ENCODE peak calls at places on chromosomes 11 and 22, in five cellular contexts. D is uterus, L is IMR-90, V is prostate gland, I is esophagus muscularis mucosa. O is an unnamed sample.

GRCh38 chr22:30290679-30291333 is 1.5 kb upstream of the CASTOR1 start:
- DNase-seq in V (peak), D (peak), L (peak), I (peak), O (peak)

GRCh38 chr22:47452184-47452583 is 689.7 kb downstream of the TBC1D22A start:
- DNase-seq in I (peak), D (no peak), L (no peak), V (no peak), O (no peak)

GRCh38 chr11:57440744-57441414 is 14.0 kb upstream of the SLC43A3 start:
- DNase-seq in V (no peak), I (no peak), D (no peak), L (no peak), O (no peak)

GRCh38 chr11:5684627-5685362 is at the start of gene TRIM5:
- DNase-seq in D (peak), L (peak), I (peak), V (peak), O (peak)

GRCh38 chr11:57798905-57799559 is 37.4 kb downstream of the CTNND1 start:
- DNase-seq in I (no peak), L (peak), V (peak), D (peak), O (peak)

GRCh38 chr22:19079691-19080090 is 42.5 kb downstream of the DGCR2 start:
- DNase-seq in V (no peak), D (no peak), I (no peak), L (no peak), O (no peak)

GRCh38 chr11:110089617-110090282 is 3.4 kb upstream of the ZC3H12C start:
- DNase-seq in L (no peak), D (no peak), I (no peak), V (no peak), O (no peak)

GRCh38 chr11:94563176-94563847 is 3.9 kb upstream of the PIWIL4 start:
- DNase-seq in D (no peak), V (no peak), I (no peak), L (peak), O (no peak)

GRCh38 chr11:74680035-74680671 is 51.1 kb downstream of the CHRDL2 start:
- DNase-seq in V (no peak), I (no peak), D (peak), L (no peak), O (peak)

GRCh38 chr11:117663826-117664225 is 133.2 kb downstream of the DSCAML1 start:
- DNase-seq in L (no peak), I (no peak), V (no peak), D (peak), O (no peak)

GRCh38 chr11:44248109-44248508 is 61.8 kb downstream of the ALX4 start:
- DNase-seq in L (no peak), I (no peak), D (no peak), V (no peak), O (no peak)

GRCh38 chr11:1998861-1999260 is 1.2 kb upstream of the H19 start:
- DNase-seq in I (no peak), L (no peak), D (no peak), V (no peak), O (no peak)

GRCh38 chr11:92812841-92813240 is 156.6 kb upstream of the MTNR1B start:
- DNase-seq in V (no peak), L (no peak), D (no peak), I (no peak), O (no peak)

GRCh38 chr11:6693342-6694228 is 10.4 kb upstream of the MRPL17 start:
- DNase-seq in I (no peak), L (peak), V (no peak), D (peak), O (peak)

GRCh38 chr11:62737196-62737595 is 8.9 kb downstream of the TTC9C start:
- DNase-seq in D (no peak), L (no peak), V (no peak), I (no peak), O (no peak)

GRCh38 chr11:119737678-119738439 is 8.9 kb upstream of the NECTIN1 start:
- DNase-seq in I (no peak), L (no peak), V (no peak), D (no peak), O (no peak)

GRCh38 chr22:45036154-45036553 is 26.3 kb upstream of the PHF21B start:
- DNase-seq in D (peak), V (no peak), L (peak), I (no peak), O (no peak)

GRCh38 chr22:46062971-46063631 is 86.1 kb upstream of the WNT7B start:
- DNase-seq in V (no peak), L (no peak), I (no peak), D (peak), O (peak)

GRCh38 chr22:32531955-32532818 is 57.6 kb downstream of the FBXO7 start:
- DNase-seq in D (peak), V (no peak), I (no peak), L (peak), O (peak)

GRCh38 chr11:69435161-69435990 is 46.1 kb upstream of the LINC01488 start:
- DNase-seq in D (no peak), I (no peak), V (no peak), L (no peak), O (no peak)

GRCh38 chr11:38524945-38525344 is 1926.9 kb upstream of the RAG2 start:
- DNase-seq in L (no peak), V (no peak), I (no peak), D (no peak), O (no peak)

GRCh38 chr22:37284807-37285355 is 2.6 kb downstream of the CYTH4 start:
- DNase-seq in V (no peak), I (no peak), L (no peak), D (no peak), O (peak)

GRCh38 chr11:67468056-67468455 is 995 bp downstream of the TMEM134 start:
- DNase-seq in I (no peak), V (peak), L (no peak), D (peak), O (peak)

GRCh38 chr22:38110863-38111852 is 674 bp upstream of the BAIAP2L2 start:
- DNase-seq in D (no peak), L (no peak), V (no peak), I (no peak), O (no peak)

GRCh38 chr11:43639920-43640319 is 40.6 kb upstream of the HSD17B12 start:
- DNase-seq in V (no peak), I (no peak), D (no peak), L (no peak), O (no peak)

GRCh38 chr22:42878561-42879305 is 21.7 kb upstream of the ARFGAP3 start:
- DNase-seq in I (no peak), D (no peak), L (no peak), V (no peak), O (no peak)

GRCh38 chr22:38104084-38104483 is 6.4 kb downstream of the BAIAP2L2 start:
- DNase-seq in V (no peak), D (no peak), L (peak), I (no peak), O (no peak)

GRCh38 chr11:100545970-100546369 is 141.1 kb upstream of the ARHGAP42 start:
- DNase-seq in V (no peak), I (no peak), L (no peak), D (no peak), O (no peak)

GRCh38 chr11:112157274-112157766 is 6.6 kb downstream of the IL18 start:
- DNase-seq in L (peak), D (no peak), I (no peak), V (no peak), O (no peak)

GRCh38 chr11:62146476-62147200 is 22.8 kb downstream of the INCENP start:
- DNase-seq in D (no peak), V (no peak), L (no peak), I (no peak), O (peak)

GRCh38 chr11:134932761-134933160 is 520.7 kb upstream of the B3GAT1 start:
- DNase-seq in I (no peak), L (no peak), V (no peak), D (no peak), O (peak)

GRCh38 chr11:116418388-116419041 is 354.3 kb downstream of the BUD13 start:
- DNase-seq in D (no peak), V (no peak), L (no peak), I (no peak), O (no peak)

GRCh38 chr11:111440416-111441205 is 61.5 kb upstream of the POU2AF1 start:
- DNase-seq in D (no peak), I (no peak), V (no peak), L (no peak), O (no peak)

GRCh38 chr11:108558222-108558621 is 35.3 kb downstream of the EXPH5 start:
- DNase-seq in D (no peak), I (peak), L (no peak), V (no peak), O (no peak)

DNA sequence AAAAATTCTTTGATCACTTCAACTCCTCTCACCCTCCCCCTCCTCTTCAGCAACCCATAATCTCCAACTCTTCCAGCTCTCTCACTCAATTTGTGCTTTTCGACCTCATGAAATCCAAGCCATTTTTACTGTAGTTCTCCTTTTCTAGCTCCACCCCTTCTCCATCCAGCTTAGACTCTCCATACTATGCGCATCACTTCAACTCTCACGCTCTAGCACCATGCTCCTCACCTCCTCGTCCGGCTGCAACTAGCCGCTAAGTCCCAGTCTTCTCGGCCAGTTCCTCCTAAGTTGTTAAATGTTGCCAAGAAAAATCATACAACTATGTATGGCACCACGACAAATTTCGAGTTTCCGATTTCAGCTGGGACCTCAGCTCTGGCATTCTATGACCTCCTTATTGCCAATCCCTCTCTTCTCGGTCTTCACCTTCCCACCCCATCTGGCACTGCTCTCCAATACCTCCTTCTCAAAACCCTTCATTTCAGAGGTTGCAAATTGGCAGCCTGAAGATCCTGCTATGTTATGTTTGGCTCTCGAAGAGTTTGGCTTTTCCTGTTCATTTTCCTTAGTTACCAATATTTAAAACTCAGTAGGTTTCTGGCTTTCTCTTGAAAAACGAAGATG is 1.1 kb downstream of the ZNF70 start:
- DNase-seq in I (no peak), L (no peak), V (no peak), D (no peak), O (no peak)
- H3K4me3 ChIP-seq in I (peak), L (peak), V (peak), D (peak), O (no peak)

GRCh38 chr11:33741806-33742205 is 5.6 kb upstream of the CD59 start:
- DNase-seq in I (no peak), D (no peak), V (no peak), L (no peak), O (no peak)

GRCh38 chr11:33747969-33748368 is 11.7 kb upstream of the CD59 start:
- DNase-seq in D (no peak), L (peak), I (no peak), V (no peak), O (no peak)

GRCh38 chr11:33737362-33737821 is 1.2 kb upstream of the CD59 start:
- DNase-seq in V (no peak), I (no peak), L (no peak), D (no peak), O (no peak)

GRCh38 chr11:33743291-33743690 is 7.1 kb upstream of the CD59 start:
- DNase-seq in L (no peak), D (no peak), V (no peak), I (no peak), O (no peak)

GRCh38 chr11:33742249-33742851 is 6.1 kb upstream of the CD59 start:
- DNase-seq in L (no peak), V (no peak), D (no peak), I (no peak), O (no peak)
- TF ChIP-seq CTCF in L (peak), V (peak), D (peak), I (peak), O (no peak)

GRCh38 chr11:63870351-63871197 is 31.7 kb downstream of the MARK2 start:
- DNase-seq in V (no peak), L (peak), D (no peak), I (no peak), O (no peak)

GRCh38 chr11:63872833-63873201 is 33.9 kb downstream of the MARK2 start:
- DNase-seq in V (peak), D (no peak), L (no peak), I (no peak), O (no peak)

GRCh38 chr11:63873381-63873780 is 34.5 kb downstream of the MARK2 start:
- DNase-seq in I (no peak), D (no peak), V (no peak), L (no peak), O (no peak)

GRCh38 chr11:63874511-63874910 is 35.6 kb downstream of the MARK2 start:
- DNase-seq in L (no peak), V (peak), D (no peak), I (no peak), O (no peak)

DNA sequence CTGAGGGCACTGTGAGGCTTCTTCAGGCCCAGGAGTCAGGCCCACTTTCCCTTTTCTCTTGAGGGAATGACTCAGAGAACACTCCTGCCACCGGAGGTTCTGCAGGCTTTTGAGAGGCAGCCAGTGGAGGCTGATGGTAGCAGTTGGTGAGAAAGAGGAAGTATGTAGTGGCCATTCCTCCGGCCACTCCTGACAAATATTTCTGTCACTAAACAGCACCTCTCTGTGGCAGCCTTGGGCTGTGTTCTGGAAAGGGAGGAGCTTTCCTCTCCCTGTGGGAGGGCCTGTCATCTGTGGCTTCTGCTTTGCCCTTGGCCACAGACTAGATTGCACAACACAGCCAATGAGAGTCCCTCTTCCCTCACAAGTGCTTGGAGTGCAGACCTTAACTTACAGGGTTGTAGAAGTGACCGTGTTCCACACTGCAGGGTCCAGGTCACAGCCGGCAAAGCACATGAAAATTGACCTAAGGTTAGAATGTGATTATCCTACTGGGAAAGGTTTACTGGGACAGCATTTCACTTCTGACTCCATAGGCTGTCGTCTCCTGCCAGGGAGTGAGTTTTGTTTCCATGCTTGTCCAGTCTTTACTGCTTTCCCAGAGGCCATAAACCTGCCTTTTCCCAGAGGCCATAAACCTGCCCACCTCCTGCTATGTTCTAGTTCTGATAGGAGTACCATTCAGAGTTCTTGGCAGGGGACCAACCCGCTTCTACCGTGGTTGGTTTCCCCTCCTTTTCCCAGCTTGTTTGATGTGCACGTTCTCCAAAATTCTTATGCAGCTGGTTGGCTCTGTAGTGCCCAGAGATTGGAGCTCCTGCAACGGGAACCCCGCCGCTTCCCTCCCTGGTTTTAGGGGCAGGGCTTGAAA is 33.3 kb downstream of the MARK2 start:
- DNase-seq in I (peak), L (peak), V (peak), D (peak), O (peak)
- TF ChIP-seq POLR2A in I (no peak), L (no peak), V (peak), D (no peak), O (no peak)

DNA sequence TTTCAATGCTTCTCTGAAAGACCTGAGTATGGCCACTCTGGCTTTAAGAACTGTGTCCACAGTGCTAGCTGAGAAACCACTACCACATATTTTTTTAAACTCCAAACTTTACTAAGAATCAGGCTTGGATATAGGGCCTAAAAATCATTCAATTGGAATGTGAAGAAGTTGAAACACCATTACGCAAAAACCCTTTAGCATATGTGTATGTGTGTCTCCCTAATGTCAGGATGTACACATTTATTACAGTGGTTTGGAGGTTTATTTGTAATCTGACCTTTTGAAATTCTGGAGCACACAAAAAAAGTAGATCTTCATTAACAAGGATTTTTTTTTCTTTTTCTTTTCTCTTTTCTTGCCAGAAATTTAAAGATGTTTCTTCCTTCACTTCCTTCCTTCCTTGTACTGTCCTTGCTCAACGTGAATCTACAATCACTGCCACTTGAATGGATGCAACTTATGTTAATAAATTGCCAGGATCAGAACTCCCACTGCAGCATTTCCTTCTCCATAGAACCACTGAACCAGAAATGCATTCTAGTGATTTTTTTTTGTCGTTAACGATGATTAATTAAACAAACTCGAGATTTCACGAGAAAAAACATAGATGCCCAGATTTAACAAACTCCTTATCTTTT is 3.1 kb upstream of the ADM start:
- DNase-seq in D (no peak), V (no peak), L (peak), I (no peak), O (no peak)
- H3K4me3 ChIP-seq in D (no peak), V (peak), L (peak), I (peak), O (no peak)

GRCh38 chr22:41684194-41684593 is 4.5 kb downstream of the SNU13 start:
- DNase-seq in L (no peak), I (no peak), V (no peak), D (no peak), O (no peak)

GRCh38 chr22:41687901-41688364 is 734 bp downstream of the SNU13 start:
- DNase-seq in I (no peak), L (peak), V (no peak), D (no peak), O (no peak)

GRCh38 chr22:41690476-41690875 is 1.8 kb upstream of the SNU13 start:
- DNase-seq in V (no peak), L (no peak), D (no peak), I (no peak), O (no peak)

GRCh38 chr22:41683616-41684015 is 5.1 kb downstream of the SNU13 start:
- DNase-seq in V (no peak), L (no peak), I (no peak), D (no peak), O (no peak)

GRCh38 chr22:41688365-41689211 is at the start of gene SNU13:
- DNase-seq in L (peak), D (peak), V (peak), I (peak), O (peak)
- TF ChIP-seq CTCF in L (peak), D (no peak), V (no peak), I (peak), O (no peak)

DNA sequence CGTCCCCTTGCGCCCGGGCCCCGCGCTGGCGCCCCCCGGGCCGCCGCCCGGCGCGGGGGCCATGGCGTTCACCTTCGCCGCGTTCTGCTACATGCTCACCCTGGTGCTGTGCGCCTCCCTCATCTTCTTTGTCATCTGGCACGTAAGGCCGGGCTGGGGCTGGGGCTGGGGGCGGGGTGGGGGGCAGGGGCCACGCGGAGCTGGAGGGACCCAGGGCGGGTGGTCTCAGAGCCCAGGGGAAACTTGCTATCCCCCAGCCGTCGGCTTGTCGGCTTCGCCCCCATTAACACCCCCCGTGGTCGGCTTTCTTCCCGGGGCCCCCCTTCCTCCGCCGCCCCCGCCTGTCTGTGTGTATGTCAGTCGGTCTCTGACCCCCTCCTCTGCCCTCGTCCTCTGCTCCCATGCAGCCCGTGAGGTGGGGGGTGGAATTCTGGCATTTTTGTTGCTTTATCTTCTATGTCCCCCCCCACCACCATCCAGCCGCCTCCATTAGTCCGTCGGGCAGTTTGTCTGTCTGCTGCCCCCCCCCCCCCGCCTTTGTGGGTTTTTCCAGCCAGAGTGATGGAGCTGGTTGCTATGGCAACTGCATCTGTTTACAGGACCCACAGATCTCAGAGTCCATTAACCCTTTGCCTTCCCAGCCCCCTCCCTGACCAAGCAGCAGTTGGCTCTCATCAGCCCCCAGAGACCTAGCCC is 569 bp downstream of the CNIH2 start:
- DNase-seq in L (no peak), D (no peak), V (no peak), I (no peak), O (no peak)
- TF ChIP-seq POLR2A in L (peak), D (no peak), V (no peak), I (no peak), O (no peak)

DNA sequence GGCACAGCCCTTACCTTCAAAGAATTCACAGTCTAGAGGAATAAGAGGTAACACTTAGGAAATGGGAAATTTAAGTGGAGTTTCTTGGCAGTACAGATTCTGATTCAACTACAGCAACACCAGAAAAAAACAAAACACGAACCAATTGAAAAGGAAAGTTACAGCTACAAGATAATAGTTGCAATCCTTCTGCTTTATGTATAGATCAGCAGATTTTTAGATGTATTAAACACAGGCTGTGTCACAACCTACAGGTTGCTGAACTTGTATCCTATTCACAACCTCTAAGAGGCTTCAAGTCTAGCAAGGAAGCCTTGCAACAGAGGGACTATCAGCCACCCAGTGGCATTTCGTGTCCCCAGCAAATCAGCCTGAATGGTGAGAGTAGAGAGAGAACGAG is 43.8 kb upstream of the CHST1 start:
- DNase-seq in L (no peak), D (no peak), I (no peak), V (no peak), O (no peak)
- H3K4me3 ChIP-seq in L (no peak), D (no peak), I (no peak), V (no peak), O (no peak)

O was measured in lower leg skin.